ENCODE peak calls at places on chromosomes 11 and 22, in ten cellular contexts. S is HEK293T; C is mammary epithelial cell; U is DMS79; X is effector memory CD4-positive, alpha-beta T cell; J is activated T-helper 1 cell treated with Interleukin-2 at 50 U/mL for 16 hours; P is anterior cingulate cortex; K is AG04450; M is effector memory CD8-positive, alpha-beta T cell; Z is HT-29. G is an unnamed sample.

GRCh38 chr11:36512016-36512415 is 1.9 kb upstream of the TRAF6 start:
- DNase-seq in C (no peak), Z (no peak), P (no peak), K (no peak), M (no peak), X (no peak), S (no peak), J (no peak), U (no peak), G (no peak)

GRCh38 chr22:22171357-22172218 is 73.0 kb upstream of the VPREB1 start:
- DNase-seq in Z (peak), X (no peak), M (no peak), U (no peak), P (no peak), S (peak), C (peak), K (no peak), J (no peak), G (peak)

GRCh38 chr22:43926349-43926710 is 2.7 kb downstream of the PNPLA3 start:
- DNase-seq in Z (no peak), C (peak), X (no peak), S (no peak), P (no peak), M (no peak), J (no peak), K (no peak), U (no peak), G (no peak)

GRCh38 chr22:34490911-34491310 is 570.6 kb upstream of the LARGE1 start:
- DNase-seq in P (no peak), Z (no peak), U (no peak), K (no peak), M (no peak), X (no peak), J (no peak), C (no peak), S (no peak), G (no peak)

GRCh38 chr11:44083906-44084305 is 11.6 kb upstream of the EXT2 start:
- DNase-seq in K (no peak), X (no peak), C (no peak), S (no peak), Z (no peak), J (no peak), M (no peak), U (no peak), P (no peak), G (no peak)

GRCh38 chr11:61911701-61912529 is 5.5 kb downstream of the RAB3IL1 start:
- DNase-seq in U (no peak), S (no peak), K (no peak), C (no peak), X (no peak), M (no peak), P (no peak), Z (no peak), J (no peak), G (no peak)

GRCh38 chr11:134666273-134667174 is 254.5 kb upstream of the B3GAT1 start:
- DNase-seq in P (no peak), X (no peak), S (no peak), M (no peak), C (no peak), Z (no peak), K (no peak), U (no peak), J (no peak), G (no peak)

GRCh38 chr11:62921573-62922188 is 518 bp upstream of the CHRM1 start:
- DNase-seq in X (no peak), J (no peak), S (no peak), P (no peak), Z (no peak), M (no peak), C (no peak), U (no peak), K (no peak), G (no peak)

GRCh38 chr11:75786101-75786736 is 17.6 kb downstream of the DGAT2 start:
- DNase-seq in Z (peak), X (no peak), J (no peak), S (no peak), C (no peak), P (no peak), K (no peak), U (no peak), M (no peak), G (no peak)

GRCh38 chr11:70415176-70415575 is 16.8 kb downstream of the CTTN start:
- DNase-seq in X (no peak), P (no peak), M (no peak), K (no peak), J (no peak), S (no peak), U (no peak), C (peak), Z (no peak), G (no peak)

GRCh38 chr11:70834277-70834940 is 418.0 kb downstream of the SHANK2 start:
- DNase-seq in U (peak), S (no peak), M (no peak), C (no peak), K (no peak), Z (no peak), J (no peak), X (no peak), P (no peak), G (peak)

GRCh38 chr11:124738713-124739478 is 846 bp upstream of the NRGN start:
- DNase-seq in P (no peak), U (no peak), Z (no peak), X (no peak), K (no peak), M (no peak), S (no peak), C (no peak), J (no peak), G (no peak)

GRCh38 chr11:393219-394033 is 583 bp upstream of the PKP3 start:
- DNase-seq in J (no peak), Z (peak), C (peak), U (no peak), S (no peak), X (no peak), M (no peak), K (peak), P (no peak), G (no peak)

GRCh38 chr11:111765320-111765983 is 737 bp downstream of the PPP2R1B start:
- DNase-seq in C (peak), K (no peak), U (no peak), X (no peak), P (no peak), J (no peak), M (no peak), Z (peak), S (no peak), G (peak)

GRCh38 chr11:7527029-7527428 is 13.2 kb downstream of the PPFIBP2 start:
- DNase-seq in U (no peak), P (no peak), K (no peak), Z (no peak), C (no peak), M (peak), X (peak), S (no peak), J (peak), G (no peak)

GRCh38 chr11:31943056-31943780 is 132.1 kb upstream of the PAX6 start:
- DNase-seq in J (no peak), M (no peak), P (no peak), S (no peak), Z (no peak), U (no peak), K (no peak), C (no peak), X (no peak), G (no peak)

GRCh38 chr22:36211237-36211881 is 9.8 kb upstream of the APOL4 start:
- DNase-seq in K (no peak), P (no peak), S (no peak), M (no peak), C (no peak), U (peak), Z (no peak), X (no peak), J (no peak), G (no peak)

GRCh38 chr22:31625661-31626426 is 36.2 kb downstream of the PISD start:
- DNase-seq in S (no peak), J (no peak), M (no peak), K (no peak), C (no peak), U (no peak), Z (no peak), P (peak), X (no peak), G (peak)

GRCh38 chr11:36628765-36629199 is 30.7 kb upstream of the RAG2 start:
- DNase-seq in M (no peak), K (no peak), P (no peak), X (no peak), Z (no peak), S (peak), J (no peak), U (no peak), C (peak), G (no peak)

G was measured in iPS-NIHi11.